ENCODE peak calls at places on chromosomes 16 and 17, in four cellular contexts. T is T-helper 1 cell, W is activated gamma-delta T cell treated with Interleukin-2 at 50 U/mL for 16 hours, B is non-pigmented ciliary epithelial cell. O is an unnamed sample.

GRCh38 chr17:72397223-72397667 is 276.4 kb downstream of the SOX9 start:
- DNase-seq in T (no peak), B (no peak), W (no peak), O (no peak)

GRCh38 chr17:35345926-35346771 is 27.3 kb downstream of the SLFN11 start:
- DNase-seq in W (peak), B (no peak), T (no peak), O (no peak)

GRCh38 chr17:47693667-47694017 is 319 bp upstream of the TBKBP1 start:
- DNase-seq in T (no peak), B (no peak), W (no peak), O (no peak)

GRCh38 chr16:10511829-10512228 is 68.6 kb downstream of the EMP2 start:
- DNase-seq in W (no peak), B (no peak), T (no peak), O (no peak)

GRCh38 chr17:35740997-35741931 is 9.8 kb downstream of the RASL10B start:
- DNase-seq in T (no peak), W (no peak), B (no peak), O (no peak)

GRCh38 chr16:83675136-83675535 is 132.6 kb upstream of the HSBP1 start:
- DNase-seq in W (no peak), B (no peak), T (no peak), O (no peak)

GRCh38 chr16:1163567-1164055 is 10.7 kb downstream of the CACNA1H start:
- DNase-seq in T (no peak), B (no peak), W (no peak), O (no peak)

GRCh38 chr17:82014432-82014831 is 8.2 kb downstream of the CENPX start:
- DNase-seq in T (no peak), B (no peak), W (no peak), O (no peak)

GRCh38 chr16:11098601-11099377 is 154.4 kb downstream of the CLEC16A start:
- DNase-seq in W (no peak), B (no peak), T (no peak), O (no peak)

GRCh38 chr17:75530837-75531723 is 5.6 kb downstream of the LLGL2 start:
- DNase-seq in B (no peak), W (no peak), T (no peak), O (no peak)

GRCh38 chr17:47686276-47686635 is 7.7 kb upstream of the TBKBP1 start:
- DNase-seq in T (no peak), B (no peak), W (no peak), O (peak)

GRCh38 chr17:57401556-57402488 is 145.5 kb downstream of the MSI2 start:
- DNase-seq in T (no peak), W (no peak), B (no peak), O (no peak)

GRCh38 chr16:65574311-65574966 is 452.6 kb upstream of the CDH11 start:
- DNase-seq in B (no peak), T (no peak), W (no peak), O (no peak)

GRCh38 chr16:67720236-67720635 is 1.1 kb upstream of the GFOD2 start:
- DNase-seq in B (no peak), W (no peak), T (no peak), O (no peak)

GRCh38 chr17:49401971-49402491 is 12.7 kb downstream of the PHB1 start:
- DNase-seq in W (no peak), T (no peak), B (no peak), O (no peak)

GRCh38 chr17:64679710-64680216 is 17.7 kb upstream of the SMURF2 start:
- DNase-seq in B (peak), W (no peak), T (no peak), O (peak)

GRCh38 chr17:37506678-37507077 is 17.0 kb downstream of the DUSP14 start:
- DNase-seq in T (no peak), W (peak), B (no peak), O (no peak)

GRCh38 chr16:53282328-53282727 is 151.9 kb upstream of the RBL2 start:
- DNase-seq in B (no peak), T (no peak), W (no peak), O (no peak)

GRCh38 chr16:56245197-56245596 is 53.9 kb downstream of the GNAO1 start:
- DNase-seq in W (no peak), T (no peak), B (no peak), O (peak)

GRCh38 chr16:1787322-1788094 is 4.7 kb downstream of the NUBP2 start:
- DNase-seq in T (no peak), B (no peak), W (peak), O (no peak)

GRCh38 chr17:55825213-55825612 is 74.4 kb downstream of the PCTP start:
- DNase-seq in W (no peak), T (no peak), B (no peak), O (no peak)

GRCh38 chr16:84344781-84345180 is 23.6 kb upstream of the ATP2C2 start:
- DNase-seq in T (no peak), B (no peak), W (no peak), O (no peak)

GRCh38 chr16:78183886-78184553 is 84.6 kb downstream of the WWOX start:
- DNase-seq in B (no peak), T (no peak), W (no peak), O (no peak)

GRCh38 chr17:35849469-35850348 is 19.0 kb downstream of the HEATR9 start:
- DNase-seq in B (peak), W (peak), T (no peak), O (peak)

GRCh38 chr17:75850928-75851692 is 4.0 kb downstream of the WBP2 start:
- DNase-seq in W (no peak), B (no peak), T (no peak), O (no peak)

GRCh38 chr16:70454221-70455034 is at the start of gene FCSK:
- DNase-seq in B (no peak), W (peak), T (peak), O (no peak)

GRCh38 chr17:28563475-28563874 is 7.8 kb downstream of the PIGS start:
- DNase-seq in B (peak), W (no peak), T (no peak), O (peak)

GRCh38 chr16:80081851-80082250 is 458.9 kb upstream of the DYNLRB2 start:
- DNase-seq in T (no peak), W (no peak), B (no peak), O (no peak)

GRCh38 chr17:59830007-59830630 is 62.6 kb downstream of the TUBD1 start:
- DNase-seq in T (no peak), W (no peak), B (no peak), O (no peak)

GRCh38 chr17:79843917-79844815 is 4.9 kb upstream of the CBX4 start:
- DNase-seq in T (no peak), B (no peak), W (no peak), O (no peak)

GRCh38 chr17:44374306-44375195 is 10.9 kb upstream of the FAM171A2 start:
- DNase-seq in T (no peak), B (no peak), W (no peak), O (no peak)

GRCh38 chr17:73231363-73231762 is 30.3 kb downstream of the CPSF4L start:
- DNase-seq in W (no peak), B (no peak), T (no peak), O (no peak)

GRCh38 chr16:14057878-14058382 is 13.2 kb upstream of the MRTFB start:
- DNase-seq in T (no peak), B (no peak), W (no peak), O (no peak)

GRCh38 chr17:312476-313148 is 40.0 kb downstream of the RPH3AL start:
- DNase-seq in B (no peak), T (no peak), W (no peak), O (no peak)